ENCODE peak calls at places on chromosomes 11 and 22, in five cellular contexts. R is endodermal cell, D is DND-41, Q is cardiac muscle cell, H is ovary. O is an unnamed sample.

GRCh38 chr22:31776231-31776630 is 22.4 kb downstream of the DEPDC5 start:
- DNase-seq in R (no peak), D (no peak), Q (no peak), H (no peak), O (no peak)

GRCh38 chr11:61158691-61159381 is 2.4 kb downstream of the VPS37C start:
- DNase-seq in R (peak), D (no peak), Q (peak), H (no peak), O (peak)

GRCh38 chr11:126601550-126602215 is 246.2 kb downstream of the ST3GAL4 start:
- DNase-seq in R (peak), D (no peak), Q (no peak), H (no peak), O (no peak)

GRCh38 chr22:29348956-29349355 is 33.5 kb upstream of the RASL10A start:
- DNase-seq in R (no peak), D (no peak), Q (no peak), H (no peak), O (no peak)

GRCh38 chr11:116972692-116973091 is 125.5 kb downstream of the SIK3 start:
- DNase-seq in R (no peak), D (no peak), Q (no peak), H (no peak), O (no peak)

GRCh38 chr11:119365071-119365591 is 16.4 kb downstream of the USP2 start:
- DNase-seq in R (peak), D (no peak), Q (no peak), H (no peak), O (no peak)

GRCh38 chr22:40588726-40589125 is 47.8 kb downstream of the MRTFA start:
- DNase-seq in R (no peak), D (no peak), Q (peak), H (no peak), O (no peak)

GRCh38 chr22:22928666-22929380 is 41.2 kb downstream of the IGLL5 start:
- DNase-seq in R (no peak), D (peak), Q (peak), H (no peak), O (peak)

GRCh38 chr11:90204832-90205646 is 17.8 kb downstream of the CHORDC1 start:
- DNase-seq in R (no peak), D (no peak), Q (peak), H (no peak), O (peak)

GRCh38 chr11:66912963-66913362 is 45.2 kb downstream of the PC start:
- DNase-seq in R (no peak), D (no peak), Q (no peak), H (no peak), O (no peak)

GRCh38 chr11:83510530-83511449 is 224.6 kb upstream of the CCDC90B start:
- DNase-seq in R (no peak), D (no peak), Q (no peak), H (no peak), O (no peak)

GRCh38 chr22:48055185-48055584 is 1292.7 kb downstream of the TBC1D22A start:
- DNase-seq in R (peak), D (no peak), Q (no peak), H (no peak), O (no peak)

GRCh38 chr11:8712506-8712905 is 29.9 kb downstream of the RPL27A start:
- DNase-seq in R (no peak), D (no peak), Q (no peak), H (no peak), O (no peak)

GRCh38 chr11:7530013-7530412 is 16.2 kb downstream of the PPFIBP2 start:
- DNase-seq in R (no peak), D (no peak), Q (no peak), H (no peak), O (no peak)

GRCh38 chr11:94762995-94763394 is 5.2 kb upstream of the AMOTL1 start:
- DNase-seq in R (no peak), D (no peak), Q (no peak), H (no peak), O (no peak)

GRCh38 chr11:94760296-94760695 is 7.9 kb upstream of the AMOTL1 start:
- DNase-seq in R (no peak), D (no peak), Q (no peak), H (no peak), O (no peak)

GRCh38 chr11:94758671-94759070 is 9.5 kb upstream of the AMOTL1 start:
- DNase-seq in R (no peak), D (no peak), Q (no peak), H (no peak), O (no peak)

GRCh38 chr11:94759522-94759921 is 8.6 kb upstream of the AMOTL1 start:
- DNase-seq in R (no peak), D (no peak), Q (no peak), H (no peak), O (no peak)

DNA sequence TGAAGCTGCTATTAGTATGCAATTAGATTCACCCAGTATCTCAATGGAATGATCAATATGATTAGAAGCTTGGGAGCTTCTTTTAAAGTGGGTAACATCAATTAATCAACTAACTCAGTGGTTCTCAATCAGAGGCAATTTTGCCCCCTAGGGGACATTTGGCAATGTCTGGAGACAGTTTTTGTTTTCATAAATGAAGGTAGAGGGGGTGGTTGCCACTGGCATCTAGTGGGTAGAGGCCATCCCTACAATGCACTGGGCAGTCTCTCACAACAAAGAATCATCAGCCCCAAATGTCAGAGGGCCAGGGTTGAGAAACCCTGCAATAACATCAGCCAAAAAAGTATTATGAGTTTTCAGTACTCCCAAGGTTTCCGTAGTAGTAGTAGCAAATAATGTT is 5.9 kb upstream of the AMOTL1 start:
- DNase-seq in R (no peak), D (no peak), Q (no peak), H (no peak), O (peak)
- TF ChIP-seq CTCF in R (peak), D (peak), Q (peak), H (no peak), O (peak)

GRCh38 chr22:49099089-49099488 is 728.6 kb downstream of the BRD1 start:
- DNase-seq in R (no peak), D (no peak), Q (no peak), H (no peak), O (no peak)

GRCh38 chr22:49100764-49101163 is 726.9 kb downstream of the BRD1 start:
- DNase-seq in R (no peak), D (no peak), Q (no peak), H (no peak), O (no peak)

GRCh38 chr22:49099496-49100124 is 728.1 kb downstream of the BRD1 start:
- DNase-seq in R (no peak), D (no peak), Q (no peak), H (no peak), O (no peak)

GRCh38 chr22:49101225-49101624 is 726.4 kb downstream of the BRD1 start:
- DNase-seq in R (no peak), D (no peak), Q (no peak), H (no peak), O (no peak)

DNA sequence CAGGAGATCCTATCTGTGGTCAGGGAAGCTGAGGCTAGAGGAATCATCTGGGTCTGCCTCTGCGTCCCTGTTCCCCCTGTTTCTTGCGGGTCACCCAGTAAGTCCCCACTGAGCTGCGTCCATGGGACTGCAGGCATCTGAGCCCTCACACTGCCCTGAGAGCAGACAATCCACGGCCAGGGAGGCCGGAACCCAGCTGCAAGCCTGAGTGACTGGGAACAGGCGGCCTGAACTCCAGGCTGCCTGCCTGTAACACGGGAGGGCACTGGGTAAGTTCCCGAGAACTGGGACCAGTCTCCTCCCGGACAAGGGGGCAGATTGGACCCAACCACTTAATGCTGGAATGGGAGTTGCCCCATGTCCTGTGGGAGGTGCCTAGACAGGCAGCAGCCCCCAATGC is 727.4 kb downstream of the BRD1 start:
- DNase-seq in R (no peak), D (no peak), Q (no peak), H (no peak), O (no peak)
- H3K4me3 ChIP-seq in R (no peak), D (no peak), Q (no peak), H (no peak), O (no peak)

GRCh38 chr22:44190381-44190976 is 9.8 kb downstream of the PARVG start:
- DNase-seq in R (no peak), D (no peak), Q (no peak), H (no peak), O (no peak)
- TF ChIP-seq CTCF in R (no peak), D (no peak), Q (no peak), H (no peak), O (no peak)

DNA sequence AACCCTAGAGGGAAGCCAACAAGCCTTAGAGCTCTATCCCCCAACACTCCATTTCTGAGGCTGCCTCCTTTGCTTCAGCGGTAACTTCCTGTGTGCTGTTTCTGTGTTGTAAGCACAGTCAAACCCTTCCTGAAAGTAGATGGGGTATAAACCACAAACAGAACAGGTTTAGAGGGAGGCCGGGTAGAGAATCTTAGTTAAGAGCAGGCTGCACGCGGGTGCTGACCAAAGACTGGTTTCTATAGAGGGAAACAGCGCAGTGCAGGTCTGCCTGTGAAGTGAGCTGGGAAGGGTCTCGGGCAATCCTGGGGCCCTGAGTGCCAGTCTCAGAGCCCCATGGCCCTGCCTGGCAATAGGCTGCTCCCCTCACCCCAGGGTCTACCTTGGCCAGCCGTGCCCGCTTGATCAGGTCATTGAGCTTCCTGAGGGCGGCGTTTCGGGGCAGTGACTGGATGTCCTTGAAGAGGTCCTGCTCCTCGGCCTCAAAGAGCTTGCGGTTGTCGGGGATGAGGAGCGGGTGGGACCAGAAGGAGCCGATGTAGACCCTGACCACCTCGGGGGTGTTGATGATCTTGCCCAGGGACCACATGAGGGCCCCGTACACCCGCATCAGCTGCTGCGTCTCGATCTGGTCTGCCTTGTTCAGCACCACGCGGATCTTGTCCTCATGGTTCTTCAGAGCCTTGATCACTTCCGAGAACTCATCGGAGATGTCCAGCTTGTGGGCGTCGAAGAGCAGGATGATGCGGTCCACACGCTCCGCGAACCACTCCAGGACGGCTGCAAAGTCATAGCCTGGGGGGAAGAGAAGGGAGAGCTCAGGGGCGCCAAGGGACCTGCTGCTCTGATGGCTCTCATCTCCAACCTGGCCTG is 15.3 kb upstream of the CDC42BPG start:
- DNase-seq in R (no peak), D (peak), Q (no peak), H (no peak), O (peak)
- H3K4me3 ChIP-seq in R (no peak), D (peak), Q (no peak), H (no peak), O (peak)

GRCh38 chr22:37911697-37912096 is 5.6 kb downstream of the MICALL1 start:
- DNase-seq in R (peak), D (no peak), Q (no peak), H (no peak), O (no peak)

GRCh38 chr22:37912171-37912570 is 6.1 kb downstream of the MICALL1 start:
- DNase-seq in R (no peak), D (no peak), Q (no peak), H (no peak), O (no peak)

GRCh38 chr22:37910863-37911262 is 4.8 kb downstream of the MICALL1 start:
- DNase-seq in R (peak), D (no peak), Q (no peak), H (no peak), O (no peak)

GRCh38 chr22:37911273-37911672 is 5.2 kb downstream of the MICALL1 start:
- DNase-seq in R (peak), D (no peak), Q (no peak), H (no peak), O (no peak)

GRCh38 chr22:37913233-37913721 is 7.2 kb downstream of the MICALL1 start:
- DNase-seq in R (no peak), D (no peak), Q (no peak), H (no peak), O (no peak)
- TF ChIP-seq CTCF in R (no peak), D (no peak), Q (no peak), H (no peak), O (no peak)

DNA sequence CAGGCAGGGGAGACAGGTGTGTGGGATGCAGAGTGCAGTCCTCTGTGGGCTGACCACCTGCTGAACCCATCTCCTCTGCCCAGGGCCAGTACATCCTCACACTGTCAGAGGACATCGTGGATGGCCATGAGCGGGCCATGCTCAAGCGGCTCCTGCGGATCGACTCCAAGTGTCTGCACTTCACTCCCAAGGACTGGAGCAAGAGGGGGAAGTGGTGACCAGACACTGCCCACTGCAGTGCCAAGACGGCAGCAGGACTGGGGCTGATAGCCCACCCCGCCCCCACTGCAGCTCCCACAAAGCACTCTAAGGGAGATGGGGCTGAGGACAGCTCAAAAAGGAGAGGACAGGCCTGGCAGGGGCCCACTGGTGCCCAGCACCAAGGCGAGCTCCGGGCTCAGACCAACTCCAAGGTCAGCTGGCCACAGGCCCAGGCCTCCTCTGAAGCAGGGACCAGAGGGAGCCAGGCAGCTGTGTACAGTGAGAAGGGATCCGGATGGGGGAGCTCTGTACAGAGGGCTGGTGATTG is 1.6 kb downstream of the RNASEH2C start:
- DNase-seq in R (no peak), D (no peak), Q (peak), H (no peak), O (no peak)
- H3K4me3 ChIP-seq in R (peak), D (peak), Q (peak), H (peak), O (peak)

DNA sequence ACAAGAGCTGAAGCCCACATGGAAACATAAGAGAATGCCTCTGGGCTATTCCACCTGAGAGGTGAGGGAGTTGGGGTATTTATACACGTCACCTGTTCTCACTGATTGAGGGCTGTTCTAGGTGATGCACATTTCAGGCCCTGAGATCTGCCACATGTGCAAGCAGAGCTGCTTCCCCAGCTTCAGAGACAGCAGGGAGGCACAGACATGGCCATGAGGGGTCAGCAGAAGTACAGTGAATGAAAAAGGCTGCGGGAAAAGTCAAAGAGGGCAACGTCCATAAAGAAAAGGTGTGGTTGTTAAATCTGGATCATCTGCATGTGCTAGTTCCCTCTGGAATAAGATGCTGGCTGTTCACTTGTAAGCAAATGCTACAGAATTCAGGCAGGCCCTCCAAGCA is 75.4 kb downstream of the GAB4 start:
- DNase-seq in R (peak), D (no peak), Q (no peak), H (no peak), O (no peak)
- TF ChIP-seq CTCF in R (peak), D (peak), Q (no peak), H (no peak), O (peak)

GRCh38 chr11:129141748-129142475 is 50.2 kb downstream of the ARHGAP32 start:
- DNase-seq in R (no peak), D (no peak), Q (peak), H (no peak), O (no peak)

GRCh38 chr11:129146196-129146595 is 45.9 kb downstream of the ARHGAP32 start:
- DNase-seq in R (no peak), D (no peak), Q (peak), H (no peak), O (no peak)

GRCh38 chr11:129145276-129145675 is 46.8 kb downstream of the ARHGAP32 start:
- DNase-seq in R (no peak), D (no peak), Q (no peak), H (no peak), O (no peak)

GRCh38 chr11:129144256-129144655 is 47.9 kb downstream of the ARHGAP32 start:
- DNase-seq in R (no peak), D (no peak), Q (peak), H (no peak), O (no peak)

GRCh38 chr11:129143335-129143734 is 48.8 kb downstream of the ARHGAP32 start:
- DNase-seq in R (no peak), D (no peak), Q (peak), H (peak), O (no peak)
- H3K4me3 ChIP-seq in R (no peak), D (no peak), Q (no peak), H (no peak), O (no peak)

DNA sequence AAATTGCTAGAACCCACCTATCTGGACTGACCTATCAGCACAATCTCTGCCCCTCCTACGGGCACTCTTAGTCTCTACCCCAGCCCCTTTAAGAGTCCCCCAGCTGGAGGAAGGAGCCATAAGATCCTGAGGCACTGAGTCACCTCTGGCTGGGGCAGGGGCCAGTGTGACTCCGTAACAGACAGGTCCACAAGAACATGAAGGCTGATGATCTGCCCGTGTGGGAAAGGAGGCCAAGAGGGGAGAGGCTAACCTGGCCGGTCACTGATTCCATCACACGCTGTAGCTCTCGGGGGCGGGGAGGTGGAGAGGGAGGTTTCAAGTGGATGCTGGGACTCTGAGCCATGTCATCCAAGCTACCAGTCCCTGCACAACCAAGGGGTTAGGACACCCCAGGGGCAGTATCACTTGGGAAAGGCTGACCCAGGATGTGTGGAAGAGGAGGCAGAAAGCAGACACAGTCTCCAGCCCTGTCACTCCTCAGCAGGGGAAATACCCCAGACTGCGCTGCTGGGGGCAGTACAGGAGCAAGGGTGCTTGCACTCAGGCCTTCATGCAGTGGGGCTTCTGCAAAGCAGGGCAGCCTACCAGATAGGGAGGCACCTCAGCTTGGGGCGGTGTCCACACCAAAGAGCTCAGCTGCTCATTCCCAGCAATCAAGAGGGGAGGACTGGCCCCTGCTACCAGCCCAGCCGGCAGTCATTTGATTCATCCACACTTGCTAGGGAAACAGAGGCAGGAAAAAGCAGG is 22.3 kb downstream of the ARHGAP1 start:
- DNase-seq in R (peak), D (no peak), Q (no peak), H (no peak), O (no peak)
- TF ChIP-seq CTCF in R (peak), D (no peak), Q (no peak), H (no peak), O (no peak)